ENCODE peak calls at places on chromosomes 7 and 10, in four cellular contexts. One of them, this sample, is unnamed.

GRCh38 chr10:51700228-51700835 is 937 bp upstream of the CSTF2T start:
- DNase-seq in fibroblast of lung: peak; percentile 51
- DNase-seq in CD4-positive, alpha-beta T cell: peak; percentile 5
- DNase-seq in stimulated activated CD4-positive, alpha-beta T cell treated with anti-CD3 and anti-CD28 coated beads, TNF-alpha, amount 100 ng/mL, for 48 hours: no peak
- DNase-seq in this sample: peak; percentile 10

GRCh38 chr7:149753370-149754233 is 19.8 kb downstream of the ZNF467 start:
- DNase-seq in fibroblast of lung: no peak
- DNase-seq in CD4-positive, alpha-beta T cell: no peak
- DNase-seq in stimulated activated CD4-positive, alpha-beta T cell treated with anti-CD3 and anti-CD28 coated beads, TNF-alpha, amount 100 ng/mL, for 48 hours: no peak
- DNase-seq in this sample: peak; percentile 50

GRCh38 chr10:35895331-35895730 is 253.2 kb upstream of the FZD8 start:
- DNase-seq in fibroblast of lung: no peak
- DNase-seq in CD4-positive, alpha-beta T cell: no peak
- DNase-seq in stimulated activated CD4-positive, alpha-beta T cell treated with anti-CD3 and anti-CD28 coated beads, TNF-alpha, amount 100 ng/mL, for 48 hours: no peak
- DNase-seq in this sample: no peak

GRCh38 chr7:155144371-155144770 is 74.2 kb downstream of the HTR5A start:
- DNase-seq in fibroblast of lung: no peak
- DNase-seq in CD4-positive, alpha-beta T cell: no peak
- DNase-seq in stimulated activated CD4-positive, alpha-beta T cell treated with anti-CD3 and anti-CD28 coated beads, TNF-alpha, amount 100 ng/mL, for 48 hours: no peak
- DNase-seq in this sample: no peak

GRCh38 chr10:11012476-11012875 is 5.2 kb upstream of the CELF2 start:
- DNase-seq in fibroblast of lung: no peak
- DNase-seq in CD4-positive, alpha-beta T cell: no peak
- DNase-seq in stimulated activated CD4-positive, alpha-beta T cell treated with anti-CD3 and anti-CD28 coated beads, TNF-alpha, amount 100 ng/mL, for 48 hours: no peak
- DNase-seq in this sample: no peak

GRCh38 chr10:36629476-36629875 is 495.9 kb upstream of the ANKRD30A start:
- DNase-seq in fibroblast of lung: no peak
- DNase-seq in CD4-positive, alpha-beta T cell: no peak
- DNase-seq in stimulated activated CD4-positive, alpha-beta T cell treated with anti-CD3 and anti-CD28 coated beads, TNF-alpha, amount 100 ng/mL, for 48 hours: no peak
- DNase-seq in this sample: no peak

GRCh38 chr10:44864637-44865288 is 46.4 kb upstream of the TMEM72 start:
- DNase-seq in fibroblast of lung: peak; percentile 81
- DNase-seq in CD4-positive, alpha-beta T cell: peak; percentile 80
- DNase-seq in stimulated activated CD4-positive, alpha-beta T cell treated with anti-CD3 and anti-CD28 coated beads, TNF-alpha, amount 100 ng/mL, for 48 hours: peak; percentile 58
- DNase-seq in this sample: peak; percentile 66

GRCh38 chr10:48606530-48607355 is 1.9 kb upstream of the ARHGAP22 start:
- DNase-seq in fibroblast of lung: peak; percentile 97
- DNase-seq in CD4-positive, alpha-beta T cell: no peak
- DNase-seq in stimulated activated CD4-positive, alpha-beta T cell treated with anti-CD3 and anti-CD28 coated beads, TNF-alpha, amount 100 ng/mL, for 48 hours: no peak
- DNase-seq in this sample: peak; percentile 80

GRCh38 chr7:136919820-136920219 is 51.4 kb downstream of the CHRM2 start:
- DNase-seq in fibroblast of lung: no peak
- DNase-seq in CD4-positive, alpha-beta T cell: no peak
- DNase-seq in stimulated activated CD4-positive, alpha-beta T cell treated with anti-CD3 and anti-CD28 coated beads, TNF-alpha, amount 100 ng/mL, for 48 hours: no peak
- DNase-seq in this sample: no peak

GRCh38 chr10:64977912-64978311 is 1456.7 kb downstream of the REEP3 start:
- DNase-seq in fibroblast of lung: no peak
- DNase-seq in CD4-positive, alpha-beta T cell: no peak
- DNase-seq in stimulated activated CD4-positive, alpha-beta T cell treated with anti-CD3 and anti-CD28 coated beads, TNF-alpha, amount 100 ng/mL, for 48 hours: no peak
- DNase-seq in this sample: peak; percentile 5

GRCh38 chr10:29827512-29827911 is 192.7 kb upstream of the SVIL start:
- DNase-seq in fibroblast of lung: no peak
- DNase-seq in CD4-positive, alpha-beta T cell: no peak
- DNase-seq in stimulated activated CD4-positive, alpha-beta T cell treated with anti-CD3 and anti-CD28 coated beads, TNF-alpha, amount 100 ng/mL, for 48 hours: no peak
- DNase-seq in this sample: no peak